ENCODE peak calls at places on chromosome 20, in four cellular contexts. U is naive thymus-derived CD4-positive, alpha-beta T cell; K is upper lobe of left lung; E is foreskin fibroblast. G is an unnamed sample.

GRCh38 chr20:41308726-41309413 is 8.7 kb downstream of the ZHX3 start:
- DNase-seq in K (no peak), E (no peak), U (no peak), G (no peak)

GRCh38 chr20:17987988-17988387 is 19.2 kb downstream of the MGME1 start:
- DNase-seq in E (no peak), U (peak; percentile 61), K (no peak), G (peak; percentile 46)

GRCh38 chr20:34791289-34792020 is 34.0 kb downstream of the NCOA6 start:
- DNase-seq in U (no peak), K (no peak), E (no peak), G (no peak)

GRCh38 chr20:61968932-61969331 is 96.7 kb downstream of the TAF4 start:
- DNase-seq in U (no peak), K (no peak), E (no peak), G (no peak)

GRCh38 chr20:59670786-59671492 is 66.6 kb downstream of the PHACTR3 start:
- DNase-seq in U (no peak), K (no peak), E (no peak), G (no peak)

GRCh38 chr20:57664476-57664875 is 44.2 kb upstream of the ZBP1 start:
- DNase-seq in U (no peak), K (peak; percentile 60), E (no peak), G (no peak)

GRCh38 chr20:46087161-46087560 is 2.6 kb downstream of the NCOA5 start:
- DNase-seq in U (no peak), E (no peak), K (no peak), G (no peak)

GRCh38 chr20:19958243-19958642 is 58.9 kb upstream of the NAA20 start:
- DNase-seq in E (no peak), K (no peak), U (no peak), G (no peak)

GRCh38 chr20:33209789-33210188 is 7.4 kb upstream of the BPIFA3 start:
- DNase-seq in K (no peak), U (no peak), E (peak; percentile 30), G (peak; percentile 10)

GRCh38 chr20:12175538-12175937 is 257.8 kb downstream of the BTBD3 start:
- DNase-seq in E (no peak), U (no peak), K (no peak), G (no peak)

GRCh38 chr20:62881662-62882395 is 20.2 kb upstream of the TCFL5 start:
- DNase-seq in K (peak; percentile 57), U (no peak), E (no peak), G (no peak)

GRCh38 chr20:54132612-54133433 is 41.0 kb downstream of the CYP24A1 start:
- DNase-seq in K (no peak), E (peak; percentile 97), U (no peak), G (no peak)

GRCh38 chr20:38811769-38812168 is 6.3 kb downstream of the PPP1R16B start:
- DNase-seq in U (no peak), E (no peak), K (no peak), G (no peak)

GRCh38 chr20:17635846-17636245 is 46.2 kb downstream of the RRBP1 start:
- DNase-seq in K (peak; percentile 65), U (no peak), E (no peak), G (no peak)

GRCh38 chr20:24628985-24629384 is 159.6 kb downstream of the SYNDIG1 start:
- DNase-seq in U (no peak), E (no peak), K (no peak), G (no peak)

GRCh38 chr20:45545754-45546453 is 1.3 kb downstream of the EPPIN start:
- DNase-seq in E (peak; percentile 24), U (no peak), K (no peak), G (no peak)

GRCh38 chr20:25033941-25034335 is 24.0 kb downstream of the ACSS1 start:
- DNase-seq in K (no peak), U (no peak), E (no peak), G (no peak)

GRCh38 chr20:44245977-44246376 is 1.1 kb upstream of the GDAP1L1 start:
- DNase-seq in E (no peak), U (no peak), K (no peak), G (no peak)

GRCh38 chr20:50460608-50461268 is 49.4 kb upstream of the PTPN1 start:
- DNase-seq in U (peak; percentile 54), E (peak; percentile 75), K (peak; percentile 63), G (peak; percentile 69)

G was measured in central memory CD4-positive, alpha-beta T cell.